ENCODE peak calls at places on chromosomes 5 and 9, in six cellular contexts. Z, N, D, C, M and T are unnamed samples.

GRCh38 chr5:36414869-36415282 is 113.2 kb upstream of the RANBP3L start:
- DNase-seq in Z (no peak), D (peak; percentile 56), M (peak; percentile 55), N (peak; percentile 28), C (no peak), T (no peak)

GRCh38 chr9:98248737-98249474 is 6.5 kb downstream of the TBC1D2 start:
- DNase-seq in C (no peak), Z (peak; percentile 40), M (peak; percentile 77), N (no peak), D (no peak), T (no peak)

GRCh38 chr5:154541553-154541952 is 63.5 kb upstream of the HAND1 start:
- DNase-seq in M (peak; percentile 18), N (no peak), D (no peak), Z (no peak), C (no peak), T (no peak)

GRCh38 chr9:9170735-9171134 is 1371.2 kb upstream of the DMAC1 start:
- DNase-seq in N (peak; percentile 67), C (no peak), M (no peak), D (no peak), Z (no peak), T (no peak)

GRCh38 chr9:136178773-136179075 is 26.2 kb downstream of the LHX3 start:
- DNase-seq in Z (no peak), D (no peak), C (no peak), M (no peak), N (no peak), T (no peak)

GRCh38 chr5:55236800-55237199 is 3.4 kb upstream of the CCNO start:
- DNase-seq in D (no peak), C (no peak), N (no peak), M (no peak), Z (no peak), T (no peak)

GRCh38 chr9:21031091-21031817 is at the start of gene HACD4:
- DNase-seq in C (peak; percentile 69), Z (peak; percentile 45), D (peak; percentile 47), M (peak; percentile 23), N (peak; percentile 51), T (peak; percentile 28)

GRCh38 chr9:6931913-6932312 is 174.1 kb downstream of the KDM4C start:
- DNase-seq in M (peak; percentile 38), C (no peak), N (no peak), Z (no peak), D (no peak), T (no peak)

GRCh38 chr5:180137401-180138213 is 66.0 kb upstream of the RNF130 start:
- DNase-seq in Z (peak; percentile 9), C (no peak), N (no peak), D (no peak), M (no peak), T (no peak)

GRCh38 chr9:93390953-93391515 is 60.5 kb upstream of the FAM120A start:
- DNase-seq in M (no peak), C (no peak), N (no peak), Z (no peak), D (no peak), T (no peak)

GRCh38 chr5:150108711-150109605 is 22.6 kb upstream of the CSF1R start:
- DNase-seq in C (no peak), M (no peak), N (no peak), Z (peak; percentile 6), D (no peak), T (no peak)

GRCh38 chr5:9173281-9174048 is 372.4 kb downstream of the SEMA5A start:
- DNase-seq in D (no peak), N (no peak), M (no peak), Z (no peak), C (no peak), T (no peak)

GRCh38 chr5:73122875-73123810 is 2.8 kb downstream of the TMEM171 start:
- DNase-seq in D (no peak), M (no peak), Z (no peak), C (no peak), N (peak; percentile 9), T (no peak)

GRCh38 chr5:145396888-145397287 is 438.3 kb downstream of the PRELID2 start:
- DNase-seq in C (no peak), Z (no peak), D (no peak), M (no peak), N (no peak), T (no peak)

GRCh38 chr9:120377268-120378150 is 202.5 kb downstream of the CDK5RAP2 start:
- DNase-seq in N (no peak), C (no peak), M (no peak), D (no peak), Z (no peak), T (no peak)

GRCh38 chr9:127201071-127201541 is 63.5 kb upstream of the GARNL3 start:
- DNase-seq in Z (no peak), D (no peak), M (no peak), N (no peak), C (no peak), T (no peak)

GRCh38 chr5:6812800-6813731 is 99.8 kb downstream of the TENT4A start:
- DNase-seq in M (no peak), C (no peak), N (no peak), D (no peak), Z (peak; percentile 81), T (no peak)

GRCh38 chr5:139271201-139272027 is 22.1 kb upstream of the MATR3 start:
- DNase-seq in C (no peak), N (no peak), Z (no peak), M (peak; percentile 71), D (no peak), T (no peak)

GRCh38 chr5:95730730-95731570 is at the start of gene RHOBTB3:
- DNase-seq in N (peak; percentile 91), M (peak; percentile 66), D (peak; percentile 89), C (peak; percentile 44), Z (peak; percentile 96), T (no peak)